ENCODE peak calls at places on chromosome 3, in ten cellular contexts. G is uterus; T is gastrocnemius medialis; O is transverse colon; H is tibial nerve; I is A673; R is A549; A is CD4-positive, alpha-beta T cell; W is pancreas; U is ascending aorta. Q is an unnamed sample.

GRCh38 chr3:51024765-51025681 is 350.3 kb downstream of the DOCK3 start:
- DNase-seq in G (no peak), T (peak; percentile 33), O (peak; percentile 60), H (peak; percentile 9), I (no peak), R (no peak), A (peak; percentile 75), W (no peak), U (no peak), Q (no peak)

GRCh38 chr3:181326637-181327223 is 337.2 kb upstream of the DNAJC19 start:
- DNase-seq in G (no peak), T (no peak), O (no peak), H (peak; percentile 5), I (peak; percentile 55), R (peak; percentile 7), A (no peak), W (no peak), U (no peak), Q (peak; percentile 57)

GRCh38 chr3:193240850-193241706 is at the start of gene PLAAT1:
- DNase-seq in G (peak; percentile 35), T (peak; percentile 79), O (peak; percentile 61), H (no peak), I (peak; percentile 83), R (peak; percentile 39), A (no peak), W (peak; percentile 84), U (no peak), Q (no peak)

GRCh38 chr3:13655074-13655913 is 106.4 kb downstream of the FBLN2 start:
- DNase-seq in G (no peak), T (no peak), O (peak; percentile 21), H (no peak), I (peak; percentile 33), R (peak; percentile 62), A (peak; percentile 21), W (no peak), U (no peak), Q (no peak)

GRCh38 chr3:47899495-47900108 is 96.7 kb downstream of the DHX30 start:
- DNase-seq in G (no peak), T (no peak), O (no peak), H (no peak), I (no peak), R (no peak), A (no peak), W (no peak), U (no peak), Q (no peak)

GRCh38 chr3:197504239-197505191 is 51.3 kb downstream of the BDH1 start:
- DNase-seq in G (no peak), T (no peak), O (no peak), H (no peak), I (no peak), R (no peak), A (no peak), W (no peak), U (no peak), Q (no peak)

GRCh38 chr3:117674321-117674720 is 964.7 kb downstream of the TUSC7 start:
- DNase-seq in G (no peak), T (no peak), O (no peak), H (no peak), I (no peak), R (no peak), A (no peak), W (no peak), U (no peak), Q (no peak)

GRCh38 chr3:46649436-46649835 is 37.1 kb downstream of the FAM240A start:
- DNase-seq in G (no peak), T (no peak), O (no peak), H (no peak), I (no peak), R (no peak), A (no peak), W (no peak), U (no peak), Q (no peak)

GRCh38 chr3:65439641-65440040 is 599.1 kb downstream of the MAGI1 start:
- DNase-seq in G (peak; percentile 19), T (peak; percentile 17), O (peak; percentile 35), H (peak; percentile 39), I (peak; percentile 52), R (peak; percentile 7), A (no peak), W (no peak), U (no peak), Q (peak; percentile 25)

GRCh38 chr3:80496452-80496851 is 728.7 kb upstream of the ROBO1 start:
- DNase-seq in G (no peak), T (no peak), O (no peak), H (no peak), I (no peak), R (no peak), A (no peak), W (peak; percentile 42), U (no peak), Q (no peak)

GRCh38 chr3:52195823-52196331 is 2.1 kb upstream of the ALAS1 start:
- DNase-seq in G (no peak), T (no peak), O (peak; percentile 24), H (peak; percentile 60), I (no peak), R (no peak), A (no peak), W (no peak), U (no peak), Q (no peak)

GRCh38 chr3:71524688-71525087 is 58.8 kb downstream of the FOXP1 start:
- DNase-seq in G (no peak), T (no peak), O (no peak), H (no peak), I (no peak), R (no peak), A (no peak), W (no peak), U (no peak), Q (no peak)

GRCh38 chr3:78729921-78730320 is 1037.9 kb downstream of the ROBO1 start:
- DNase-seq in G (no peak), T (no peak), O (no peak), H (no peak), I (no peak), R (no peak), A (no peak), W (no peak), U (no peak), Q (no peak)

GRCh38 chr3:169497567-169498257 is 165.8 kb downstream of the MECOM start:
- DNase-seq in G (no peak), T (no peak), O (no peak), H (no peak), I (no peak), R (no peak), A (no peak), W (no peak), U (no peak), Q (no peak)

GRCh38 chr3:37994639-37994972 is 4.0 kb downstream of the VILL start:
- DNase-seq in G (no peak), T (no peak), O (no peak), H (no peak), I (no peak), R (no peak), A (no peak), W (no peak), U (no peak), Q (peak; percentile 35)
- H3K27ac ChIP-seq in G (peak overlapping the region; percentile 83), T (peak overlapping the region; percentile 66), O (peak overlapping the region; percentile 89), H (peak overlapping the region; percentile 88), I (peak overlapping the region; percentile 54), R (no peak overlapping the region), A (peak overlapping the region; percentile 69), W (no peak overlapping the region), U (peak overlapping the region; percentile 73), Q (peak overlapping the region; percentile 58)

GRCh38 chr3:22986958-22987357 is 216.2 kb upstream of the UBE2E2 start:
- DNase-seq in G (no peak), T (no peak), O (no peak), H (no peak), I (no peak), R (no peak), A (no peak), W (no peak), U (no peak), Q (no peak)

GRCh38 chr3:22989716-22990115 is 213.4 kb upstream of the UBE2E2 start:
- DNase-seq in G (no peak), T (no peak), O (no peak), H (no peak), I (no peak), R (no peak), A (no peak), W (no peak), U (no peak), Q (no peak)

GRCh38 chr3:22988566-22988965 is 214.6 kb upstream of the UBE2E2 start:
- DNase-seq in G (no peak), T (no peak), O (no peak), H (no peak), I (no peak), R (no peak), A (no peak), W (no peak), U (no peak), Q (no peak)

GRCh38 chr3:22990291-22991200 is 212.6 kb upstream of the UBE2E2 start:
- DNase-seq in G (no peak), T (no peak), O (no peak), H (no peak), I (no peak), R (no peak), A (no peak), W (peak; percentile 70), U (no peak), Q (no peak)
- H3K9me3 ChIP-seq in G (no peaks in the 10 kb centered on the region), T (no peaks in the 10 kb centered on the region), O (no peaks in the 10 kb centered on the region), H (no peaks in the 10 kb centered on the region), I (peaks cover 4% of the 10 kb centered on the region), R (peaks cover 14% of the 10 kb centered on the region), A (no peaks in the 10 kb centered on the region), W (no peaks in the 10 kb centered on the region), U (no peaks in the 10 kb centered on the region), Q (no peaks in the 10 kb centered on the region)

DNA sequence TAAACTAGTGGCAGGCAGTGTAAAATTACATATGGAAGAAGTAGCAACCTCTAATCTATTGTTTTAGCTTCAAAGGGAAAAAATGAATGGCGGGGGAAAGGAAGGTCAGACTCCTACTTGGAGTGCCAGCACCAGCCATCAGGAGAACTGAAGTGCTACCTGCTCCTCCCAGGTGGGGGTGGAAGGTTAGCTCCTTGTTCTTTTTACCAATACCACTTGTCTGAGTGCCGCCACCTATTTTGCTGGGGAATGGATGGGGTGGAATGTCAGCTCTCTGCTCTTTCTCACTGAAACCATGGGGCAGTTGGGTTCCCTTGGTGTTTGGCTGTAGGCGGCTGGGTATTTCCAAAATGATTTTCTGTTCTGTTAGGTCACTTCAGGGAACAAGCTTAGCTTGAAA is 428.7 kb upstream of the EPHA3 start:
- DNase-seq in G (no peak), T (no peak), O (no peak), H (no peak), I (no peak), R (no peak), A (no peak), W (no peak), U (no peak), Q (no peak)
- TF ChIP-seq CTCF in G (no peak), T (no peak), O (no peak), H (no peak), I (no peak), R (no peak), A (no peak), W (no peak), U (no peak), Q (no peak)

DNA sequence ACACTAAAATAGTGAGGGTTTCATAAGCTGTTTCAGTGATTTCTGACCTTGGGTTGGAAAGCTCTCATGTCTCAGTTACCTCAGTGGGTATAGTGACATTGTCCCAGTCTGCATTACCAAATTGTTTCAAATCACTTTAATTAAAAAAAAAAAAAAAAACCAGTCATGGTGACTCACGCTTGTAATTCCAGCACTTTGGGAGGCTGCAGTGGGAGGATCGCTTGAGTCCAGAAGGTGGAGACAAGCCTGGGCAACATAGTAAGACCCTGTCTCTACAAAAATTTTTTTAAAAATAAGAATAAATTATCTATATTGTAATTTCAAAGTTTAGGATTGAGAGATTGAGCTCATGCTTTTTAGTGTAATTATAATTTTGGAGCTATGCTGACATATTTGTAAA is 78.0 kb downstream of the MBNL1 start:
- DNase-seq in G (no peak), T (no peak), O (no peak), H (no peak), I (no peak), R (no peak), A (no peak), W (no peak), U (no peak), Q (no peak)
- H3K27ac ChIP-seq in G (no peak overlapping the region), T (peak overlapping the region; percentile 80), O (no peak overlapping the region), H (no peak overlapping the region), I (no peak overlapping the region), R (no peak overlapping the region), A (no peak overlapping the region), W (no peak overlapping the region), U (no peak overlapping the region), Q (no peak overlapping the region)